ENCODE peak calls at places on chromosomes 13 and 19, in nine cellular contexts. U is omental fat pad, O is NB4, K is keratinocyte, R is stomach, E is AG10803, V is lower lobe of right lung, S is astrocyte of the spinal cord, H is endothelial cell. P is an unnamed sample.

GRCh38 chr13:42894765-42895181 is 97.3 kb downstream of the EPSTI1 start:
- DNase-seq in U (no peak), O (no peak), K (no peak), R (no peak), E (peak), V (no peak), S (peak), H (no peak), P (no peak)

GRCh38 chr19:1295169-1296012 is 9.7 kb downstream of the EFNA2 start:
- DNase-seq in U (no peak), O (no peak), K (no peak), R (no peak), E (no peak), V (no peak), S (no peak), H (peak), P (peak)

GRCh38 chr19:7961930-7962626 is 18.6 kb upstream of the TIMM44 start:
- DNase-seq in U (no peak), O (peak), K (no peak), R (no peak), E (no peak), V (no peak), S (no peak), H (no peak), P (no peak)

GRCh38 chr19:49954092-49954825 is 6.7 kb downstream of the SIGLEC11 start:
- DNase-seq in U (no peak), O (peak), K (no peak), R (no peak), E (peak), V (peak), S (no peak), H (no peak), P (no peak)

GRCh38 chr13:97274782-97275252 is 52.7 kb downstream of the MBNL2 start:
- DNase-seq in U (no peak), O (no peak), K (no peak), R (no peak), E (peak), V (no peak), S (peak), H (no peak), P (no peak)

GRCh38 chr13:50921706-50922105 is 12.1 kb downstream of the RNASEH2B start:
- DNase-seq in U (no peak), O (no peak), K (no peak), R (no peak), E (no peak), V (no peak), S (no peak), H (no peak), P (no peak)

GRCh38 chr19:325173-325936 is 19.2 kb downstream of the MIER2 start:
- DNase-seq in U (no peak), O (no peak), K (no peak), R (no peak), E (no peak), V (no peak), S (no peak), H (no peak), P (no peak)

GRCh38 chr13:113105032-113105993 is at the start of gene F7:
- DNase-seq in U (no peak), O (no peak), K (no peak), R (no peak), E (peak), V (no peak), S (no peak), H (no peak), P (no peak)

GRCh38 chr13:85313761-85314503 is 485.3 kb downstream of the SLITRK6 start:
- DNase-seq in U (no peak), O (no peak), K (peak), R (no peak), E (peak), V (no peak), S (peak), H (no peak), P (no peak)

GRCh38 chr19:7857727-7858701 is 16.2 kb downstream of the PRR36 start:
- DNase-seq in U (no peak), O (no peak), K (no peak), R (no peak), E (no peak), V (no peak), S (no peak), H (peak), P (no peak)

GRCh38 chr13:109715902-109716301 is 70.5 kb downstream of the IRS2 start:
- DNase-seq in U (no peak), O (peak), K (no peak), R (no peak), E (peak), V (no peak), S (peak), H (no peak), P (no peak)
- TF ChIP-seq CTCF in U (no peak), O (no peak), K (no peak), R (no peak), E (peak), V (no peak), S (no peak), H (no peak), P (no peak)

DNA sequence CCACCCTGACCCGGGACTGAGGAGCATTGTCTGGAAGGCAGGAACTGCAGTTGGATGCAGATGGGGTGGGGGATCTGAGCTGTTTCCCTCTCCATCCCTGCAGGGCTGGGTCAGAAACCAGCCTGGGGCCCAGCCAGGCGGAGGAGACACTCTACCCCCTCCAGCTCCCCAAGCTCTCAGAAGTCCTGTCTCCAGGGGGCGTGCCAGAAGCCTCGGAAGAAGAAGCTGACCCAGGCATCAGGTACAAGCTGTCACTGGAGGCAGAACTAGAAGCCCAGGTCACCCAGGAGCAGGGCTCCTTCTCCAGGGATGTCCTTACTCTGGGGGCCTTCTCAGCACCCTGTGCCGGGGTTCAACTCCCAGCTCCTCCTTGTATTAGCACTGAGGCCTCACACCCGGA is 15.5 kb downstream of the SIX5 start:
- DNase-seq in U (no peak), O (no peak), K (no peak), R (no peak), E (no peak), V (no peak), S (no peak), H (no peak), P (no peak)
- TF ChIP-seq CTCF in U (no peak), O (no peak), K (no peak), R (no peak), E (peak), V (no peak), S (no peak), H (no peak), P (peak)

DNA sequence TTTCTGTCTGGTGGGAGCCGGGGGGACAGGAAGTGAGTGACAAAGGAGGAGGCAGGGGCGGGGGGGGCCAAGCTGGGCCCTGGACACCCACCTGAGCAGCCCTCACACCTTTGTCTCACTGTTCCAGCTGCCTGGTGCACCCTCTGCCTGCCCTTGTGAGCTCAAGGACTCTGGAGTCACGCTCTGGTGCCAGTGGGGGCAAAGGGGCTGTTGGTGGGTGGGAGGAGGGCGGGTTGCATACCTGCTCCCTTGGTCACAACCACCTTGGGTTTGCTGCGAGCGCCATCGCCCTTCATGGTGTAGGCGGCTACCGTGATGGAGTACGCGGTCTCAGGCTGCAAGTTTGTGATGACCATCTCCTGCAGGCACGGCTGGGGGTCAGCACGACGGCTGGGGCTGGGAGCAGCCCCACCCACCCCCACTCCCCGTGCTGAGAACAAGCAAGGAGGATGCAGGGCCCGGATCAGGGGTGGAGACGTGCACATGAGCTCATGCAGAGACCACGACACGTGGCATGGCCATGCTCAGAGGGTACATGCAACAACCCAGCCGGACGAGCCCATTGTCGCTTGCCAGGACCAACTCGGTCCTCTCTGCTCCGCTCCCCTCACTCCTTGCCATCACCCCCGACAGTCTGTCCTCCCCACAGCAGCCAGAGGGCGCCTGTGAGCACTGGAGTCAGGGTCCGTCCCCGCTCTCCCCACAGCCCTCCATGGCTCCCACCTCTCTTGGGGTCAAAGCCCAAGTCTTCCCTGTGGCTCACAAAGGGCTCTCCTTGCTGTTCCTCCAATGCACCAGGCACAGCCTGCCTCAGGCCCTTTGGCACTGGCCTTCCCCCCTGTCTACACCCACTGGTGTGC is 114.9 kb downstream of the PTPRS start:
- DNase-seq in U (no peak), O (peak), K (no peak), R (no peak), E (no peak), V (no peak), S (no peak), H (peak), P (no peak)
- TF ChIP-seq CTCF in U (no peak), O (peak), K (peak), R (peak), E (peak), V (peak), S (peak), H (peak), P (peak)

DNA sequence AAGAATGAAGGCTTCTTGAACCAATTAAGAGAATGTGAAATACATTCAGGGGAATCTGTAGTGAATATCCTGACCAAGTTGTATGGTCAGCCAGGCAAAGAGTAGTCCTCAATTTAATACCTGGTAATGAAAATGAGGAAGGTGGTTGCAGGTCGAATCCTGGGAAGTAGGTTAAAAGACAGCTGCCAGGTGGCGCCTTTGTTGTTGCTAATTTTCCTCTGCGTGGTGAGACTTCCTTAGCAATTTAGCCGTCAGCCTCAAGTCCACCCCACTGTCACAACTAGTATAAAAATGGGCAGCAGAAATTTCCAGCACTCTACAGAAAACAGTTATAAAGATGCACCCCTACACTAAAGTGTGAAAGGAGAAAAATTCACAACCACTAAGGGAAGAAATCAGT is 235.7 kb downstream of the NHLRC3 start:
- DNase-seq in U (no peak), O (peak), K (no peak), R (peak), E (peak), V (no peak), S (peak), H (no peak), P (no peak)
- TF ChIP-seq CTCF in U (no peak), O (peak), K (peak), R (no peak), E (peak), V (no peak), S (peak), H (no peak), P (peak)

GRCh38 chr19:48158210-48158790 is 11.8 kb downstream of the LIG1 start:
- DNase-seq in U (no peak), O (no peak), K (no peak), R (no peak), E (no peak), V (no peak), S (no peak), H (no peak), P (no peak)

GRCh38 chr19:48154003-48154402 is 16.1 kb downstream of the LIG1 start:
- DNase-seq in U (no peak), O (no peak), K (no peak), R (no peak), E (no peak), V (no peak), S (no peak), H (no peak), P (no peak)

GRCh38 chr19:48149430-48149829 is 20.7 kb downstream of the LIG1 start:
- DNase-seq in U (no peak), O (no peak), K (no peak), R (no peak), E (no peak), V (no peak), S (no peak), H (no peak), P (no peak)

GRCh38 chr19:48147597-48148175 is 22.5 kb downstream of the LIG1 start:
- DNase-seq in U (no peak), O (no peak), K (no peak), R (no peak), E (no peak), V (no peak), S (no peak), H (no peak), P (no peak)

GRCh38 chr19:48152552-48152951 is 17.6 kb downstream of the LIG1 start:
- DNase-seq in U (peak), O (peak), K (no peak), R (peak), E (peak), V (no peak), S (peak), H (peak), P (peak)
- TF ChIP-seq CTCF in U (peak), O (peak), K (peak), R (peak), E (peak), V (peak), S (peak), H (peak), P (peak)

DNA sequence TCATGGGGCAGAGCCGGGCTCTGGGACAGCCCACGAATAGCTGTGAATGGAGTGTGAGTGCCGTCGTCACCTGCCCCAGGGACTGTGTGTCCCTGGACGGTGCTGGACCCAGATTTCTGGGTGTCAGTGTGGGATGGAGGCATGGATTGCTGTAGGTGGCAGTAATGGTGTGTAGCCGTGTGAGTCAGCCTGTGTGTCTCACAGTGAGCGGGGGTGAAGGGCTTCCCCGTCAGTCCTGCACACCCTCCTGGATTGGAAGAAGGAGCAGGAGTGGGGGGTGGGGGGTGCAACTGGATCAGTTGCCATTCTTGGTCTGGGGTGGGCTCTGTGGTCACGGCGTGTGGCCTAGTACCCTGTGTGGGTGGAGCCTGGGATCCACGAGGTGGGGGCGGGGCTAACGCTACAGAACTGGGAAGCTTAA is 6.5 kb upstream of the LTBP4 start:
- DNase-seq in U (no peak), O (no peak), K (no peak), R (no peak), E (no peak), V (no peak), S (no peak), H (no peak), P (no peak)
- TF ChIP-seq CTCF in U (no peak), O (no peak), K (peak), R (no peak), E (peak), V (no peak), S (no peak), H (no peak), P (no peak)

GRCh38 chr13:62678039-62678438 is 1262.4 kb upstream of the PCDH20 start:
- DNase-seq in U (no peak), O (no peak), K (no peak), R (no peak), E (no peak), V (no peak), S (no peak), H (no peak), P (no peak)
- TF ChIP-seq CTCF in U (no peak), O (no peak), K (no peak), R (no peak), E (no peak), V (no peak), S (no peak), H (no peak), P (no peak)

DNA sequence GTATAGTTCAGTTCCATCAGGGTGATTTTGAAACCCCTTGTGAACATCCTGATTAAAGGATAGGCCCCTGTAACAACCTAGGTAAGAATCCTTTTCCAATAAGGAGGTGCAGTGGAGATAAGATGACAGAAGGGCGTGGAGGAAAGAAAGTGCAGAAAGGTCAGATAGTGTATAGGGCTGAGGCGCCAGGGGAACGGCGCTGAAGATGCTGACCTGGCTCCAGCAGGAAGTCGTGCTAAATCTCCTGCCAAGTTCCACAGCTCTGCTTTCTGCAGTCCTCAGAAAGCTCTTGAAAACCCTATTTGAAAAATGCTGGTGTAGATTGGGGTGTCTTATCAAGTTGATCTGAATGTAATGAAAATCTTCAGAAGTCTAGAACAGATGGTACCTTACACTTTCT is 221.7 kb downstream of the COG6 start:
- DNase-seq in U (no peak), O (no peak), K (no peak), R (no peak), E (no peak), V (no peak), S (no peak), H (no peak), P (no peak)
- TF ChIP-seq CTCF in U (no peak), O (no peak), K (no peak), R (no peak), E (no peak), V (no peak), S (no peak), H (no peak), P (no peak)

P was measured in GM13977.